ENCODE peak calls at places on chromosomes 5 and 9, in six cellular contexts. F is CD4-positive, alpha-beta T cell; M is DMS153; L is activated T-cell treated with anti-CD3 and anti-CD28 coated beads for 1 hour; V is HFFc6; X is G401. S is an unnamed sample.

GRCh38 chr5:17239953-17240352 is 22.5 kb downstream of the BASP1 start:
- DNase-seq in F (no peak), M (no peak), L (no peak), V (no peak), X (no peak), S (no peak)

GRCh38 chr5:156913719-156914370 is 49.2 kb downstream of the TIMD4 start:
- DNase-seq in F (peak; percentile 8), M (peak; percentile 97), L (peak; percentile 11), V (no peak), X (no peak), S (peak; percentile 97)

GRCh38 chr9:99104459-99105151 is at the start of gene TGFBR1:
- DNase-seq in F (peak; percentile 84), M (peak; percentile 79), L (peak; percentile 85), V (peak; percentile 83), X (peak; percentile 93), S (peak; percentile 62)

GRCh38 chr9:107249665-107250285 is 33.3 kb upstream of the RAD23B start:
- DNase-seq in F (no peak), M (no peak), L (no peak), V (no peak), X (no peak), S (no peak)

GRCh38 chr5:150434502-150434901 is 15.0 kb downstream of the RPS14 start:
- DNase-seq in F (no peak), M (no peak), L (no peak), V (peak; percentile 91), X (no peak), S (no peak)

GRCh38 chr9:116286287-116286686 is 132.7 kb downstream of the PAPPA start:
- DNase-seq in F (no peak), M (peak; percentile 80), L (no peak), V (no peak), X (no peak), S (peak; percentile 81)

GRCh38 chr9:110189001-110189400 is 19.0 kb downstream of the C9orf152 start:
- DNase-seq in F (no peak), M (peak; percentile 96), L (no peak), V (no peak), X (no peak), S (peak; percentile 51)

GRCh38 chr5:172113036-172113435 is 75.0 kb downstream of the STK10 start:
- DNase-seq in F (peak; percentile 71), M (no peak), L (peak; percentile 47), V (peak; percentile 10), X (no peak), S (no peak)

GRCh38 chr9:18863821-18864220 is 169.2 kb downstream of the SAXO1 start:
- DNase-seq in F (no peak), M (no peak), L (no peak), V (no peak), X (no peak), S (no peak)

GRCh38 chr5:53730938-53731337 is 170.5 kb downstream of the NDUFS4 start:
- DNase-seq in F (no peak), M (no peak), L (no peak), V (no peak), X (no peak), S (no peak)

GRCh38 chr9:16825364-16825763 is 45.1 kb downstream of the BNC2 start:
- DNase-seq in F (no peak), M (no peak), L (no peak), V (peak; percentile 7), X (no peak), S (no peak)

GRCh38 chr5:3031733-3032378 is 280.4 kb upstream of the IRX2 start:
- DNase-seq in F (no peak), M (no peak), L (no peak), V (no peak), X (no peak), S (no peak)

GRCh38 chr5:32712463-32713395 is 1.6 kb downstream of the NPR3 start:
- DNase-seq in F (no peak), M (no peak), L (no peak), V (peak; percentile 19), X (no peak), S (no peak)

GRCh38 chr9:27430754-27431540 is 93.1 kb upstream of the IFNK start:
- DNase-seq in F (no peak), M (no peak), L (no peak), V (no peak), X (no peak), S (no peak)

GRCh38 chr5:119873611-119874010 is 244.3 kb downstream of the FAM170A start:
- DNase-seq in F (no peak), M (no peak), L (no peak), V (no peak), X (no peak), S (no peak)

GRCh38 chr9:4196886-4197285 is 103.0 kb downstream of the GLIS3 start:
- DNase-seq in F (no peak), M (no peak), L (no peak), V (no peak), X (no peak), S (no peak)

GRCh38 chr9:117936185-117936758 is 232.1 kb downstream of the TLR4 start:
- DNase-seq in F (no peak), M (no peak), L (no peak), V (no peak), X (no peak), S (no peak)

GRCh38 chr5:65742565-65743231 is 20.7 kb downstream of the NLN start:
- DNase-seq in F (no peak), M (no peak), L (no peak), V (peak; percentile 84), X (peak; percentile 35), S (no peak)

GRCh38 chr9:99752710-99753109 is 69.0 kb upstream of the NR4A3 start:
- DNase-seq in F (no peak), M (no peak), L (no peak), V (peak; percentile 73), X (no peak), S (no peak)

GRCh38 chr9:129081388-129081889 is 528 bp downstream of the DOLPP1 start:
- DNase-seq in F (no peak), M (no peak), L (no peak), V (no peak), X (no peak), S (no peak)

GRCh38 chr5:153881687-153882086 is 157.0 kb downstream of the FAM114A2 start:
- DNase-seq in F (no peak), M (no peak), L (no peak), V (no peak), X (no peak), S (no peak)

GRCh38 chr5:110105692-110106091 is 416.0 kb downstream of the MAN2A1 start:
- DNase-seq in F (no peak), M (no peak), L (no peak), V (no peak), X (no peak), S (no peak)

S was measured in NCI-H2029 treated with DMSO at 0.1 percent for 48 hours.